ENCODE peak calls at places on chromosomes 13 and 19, in four cellular contexts. E is GM23338, U is K562, J is spleen. F is an unnamed sample.

GRCh38 chr13:78660130-78660857 is 1.3 kb upstream of the OBI1 start:
- DNase-seq in E (peak), U (no peak), J (peak), F (peak)

GRCh38 chr19:48964205-48965032 is 690 bp upstream of the FTL start:
- DNase-seq in E (peak), U (peak), J (no peak), F (peak)

GRCh38 chr19:54434862-54435174 is 14.2 kb upstream of the LENG8 start:
- DNase-seq in E (peak), U (no peak), J (no peak), F (no peak)

GRCh38 chr13:89726690-89727435 is 1620.6 kb upstream of the MIR17HG start:
- DNase-seq in E (no peak), U (no peak), J (no peak), F (no peak)

GRCh38 chr13:39016087-39016486 is 21.8 kb downstream of the PROSER1 start:
- DNase-seq in E (no peak), U (no peak), J (no peak), F (no peak)

GRCh38 chr19:39093761-39094160 is 9.6 kb downstream of the ACP7 start:
- DNase-seq in E (no peak), U (no peak), J (no peak), F (no peak)

GRCh38 chr19:7258042-7258839 is 36.0 kb downstream of the INSR start:
- DNase-seq in E (no peak), U (no peak), J (no peak), F (no peak)

GRCh38 chr13:56986121-56986520 is 154.6 kb upstream of the PRR20A start:
- DNase-seq in E (no peak), U (no peak), J (no peak), F (no peak)

GRCh38 chr19:31334849-31335624 is 14.2 kb downstream of the TSHZ3 start:
- DNase-seq in E (no peak), U (no peak), J (no peak), F (no peak)

GRCh38 chr13:77500094-77500493 is 35.4 kb upstream of the SCEL start:
- DNase-seq in E (no peak), U (no peak), J (no peak), F (no peak)

GRCh38 chr19:10518444-10519361 is 1.5 kb upstream of the S1PR5 start:
- DNase-seq in E (peak), U (no peak), J (no peak), F (no peak)

DNA sequence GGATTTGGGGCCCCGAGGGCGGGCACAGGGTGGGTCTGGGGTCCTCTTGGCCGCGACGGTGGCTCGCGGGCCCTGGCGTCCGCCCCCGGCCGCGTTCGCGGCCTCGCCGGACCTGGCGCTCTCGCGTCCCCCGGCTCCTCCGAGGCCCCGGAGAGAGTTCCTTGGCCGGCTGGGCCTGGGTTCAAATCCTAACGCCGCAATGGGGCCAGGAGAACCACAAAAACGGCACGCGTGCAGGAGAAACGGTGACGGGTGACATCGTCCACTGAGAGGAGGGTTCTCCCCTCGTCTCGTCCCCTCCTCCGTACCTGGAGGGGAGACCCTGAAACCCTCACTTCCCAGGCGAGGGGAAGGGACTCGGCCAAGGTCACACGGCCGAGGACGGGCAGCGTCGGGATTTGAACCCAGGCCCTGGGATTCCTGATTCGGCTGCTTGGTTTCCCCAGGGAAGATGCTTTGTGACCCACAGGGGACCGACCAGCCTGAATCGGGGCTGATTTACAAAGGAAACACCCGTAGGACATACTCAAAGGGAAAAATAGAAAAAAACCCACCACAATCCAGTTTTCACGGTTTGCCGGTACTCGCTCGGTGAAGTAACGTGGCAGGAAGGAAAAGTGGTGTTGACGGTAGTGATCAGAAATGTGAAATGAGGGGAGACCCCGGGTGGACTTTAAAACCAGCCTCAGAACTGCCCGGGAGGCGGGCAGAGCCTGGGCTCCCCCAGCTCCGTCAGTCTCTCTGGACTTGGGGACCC is 692 bp downstream of the SAFB start:
- DNase-seq in E (no peak), U (peak), J (no peak), F (peak)
- TF ChIP-seq POLR2AphosphoS5 in E (no peak), U (no peak), J (no peak), F (no peak)

GRCh38 chr13:41621716-41622508 is 164.6 kb downstream of the RGCC start:
- DNase-seq in E (no peak), U (no peak), J (no peak), F (no peak)
- TF ChIP-seq POLR2AphosphoS5 in E (no peak), U (no peak), J (no peak), F (no peak)

DNA sequence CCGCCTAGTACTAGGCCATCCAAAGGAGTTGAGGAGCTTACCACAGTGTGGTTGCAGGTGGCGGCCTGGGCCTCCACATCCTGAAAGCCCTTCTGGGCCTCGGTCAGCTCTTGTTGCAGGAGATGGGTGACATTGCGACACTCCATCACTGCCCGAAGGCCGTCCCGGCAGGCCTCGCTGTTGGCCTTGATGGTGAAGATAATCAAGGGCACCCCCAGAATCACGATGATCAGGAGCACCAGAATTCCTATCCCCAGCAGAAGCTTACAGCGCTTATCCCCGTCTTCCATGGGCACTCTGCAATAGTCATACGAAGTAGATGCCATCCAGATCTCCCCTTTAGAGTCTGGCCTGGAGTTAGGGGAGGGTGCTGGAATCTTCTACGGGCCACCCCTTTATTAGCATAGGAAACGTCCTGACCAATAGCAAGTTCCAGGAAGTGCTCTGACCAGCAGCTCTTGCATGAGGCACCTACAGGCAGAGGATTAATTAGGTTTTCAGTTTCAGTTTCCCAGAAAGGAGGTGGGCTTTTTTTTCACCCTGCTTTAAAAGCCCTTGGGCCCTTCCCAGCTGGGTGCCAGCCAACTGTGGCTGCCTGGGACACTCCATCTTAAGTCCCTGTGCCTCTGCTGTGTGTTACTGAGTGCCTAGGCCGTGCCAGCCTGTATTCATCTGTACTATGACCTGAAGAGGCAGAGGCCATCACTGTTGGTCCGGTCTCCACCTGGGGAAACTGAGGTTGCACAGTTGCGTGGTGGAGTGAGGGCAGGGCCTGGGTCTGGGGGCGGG is at the start of gene BST2:
- DNase-seq in E (peak), U (peak), J (peak), F (peak)
- TF ChIP-seq POLR2AphosphoS5 in E (no peak), U (peak), J (peak), F (no peak)

GRCh38 chr19:18589380-18590272 is 1.0 kb downstream of the REX1BD start:
- DNase-seq in E (peak), U (peak), J (peak), F (peak)
- TF ChIP-seq POLR2AphosphoS5 in E (peak), U (no peak), J (no peak), F (no peak)